ENCODE peak calls at places on chromosomes 11 and 22, in five cellular contexts. M is activated naive CD8-positive, alpha-beta T cell treated with anti-CD3 and anti-CD28 coated beads for 36 hours; C is MCF 10A; H is stimulated activated CD8-positive, alpha-beta memory T cell treated with anti-CD3 and anti-CD28 coated beads, Interleukin-4, amount 100 ng/mL, for 1 hour; F is endothelial cell. Z is an unnamed sample.
A peak's percentile ranks its signal among the peaks of the same experiment; 100 is the strongest.

GRCh38 chr11:16572946-16573345 is 165.5 kb upstream of the C11orf58 start:
- DNase-seq in M (no peak), C (no peak), H (no peak), F (no peak), Z (no peak)

GRCh38 chr11:27876209-27876775 is 176.0 kb upstream of the BDNF start:
- DNase-seq in M (no peak), C (no peak), H (no peak), F (no peak), Z (no peak)

GRCh38 chr22:27624042-27624441 is 177.5 kb downstream of the MN1 start:
- DNase-seq in M (no peak), C (no peak), H (no peak), F (no peak), Z (no peak)

GRCh38 chr11:125201525-125202121 is 37.1 kb downstream of the PKNOX2 start:
- DNase-seq in M (no peak), C (peak; percentile 67), H (no peak), F (peak; percentile 26), Z (no peak)

GRCh38 chr11:129434641-129435498 is 59.2 kb downstream of the BARX2 start:
- DNase-seq in M (no peak), C (no peak), H (no peak), F (no peak), Z (no peak)

GRCh38 chr11:63508009-63508408 is 2.1 kb downstream of the LGALS12 start:
- DNase-seq in M (no peak), C (peak; percentile 35), H (no peak), F (peak; percentile 42), Z (no peak)

GRCh38 chr11:61742391-61742790 is 10.0 kb upstream of the MYRF start:
- DNase-seq in M (no peak), C (no peak), H (no peak), F (no peak), Z (no peak)

GRCh38 chr11:85705805-85706204 is 19.8 kb upstream of the CCDC89 start:
- DNase-seq in M (no peak), C (no peak), H (no peak), F (no peak), Z (no peak)

GRCh38 chr11:58577441-58578135 is 1.3 kb upstream of the ZFP91 start:
- DNase-seq in M (peak; percentile 78), C (no peak), H (peak; percentile 65), F (peak; percentile 46), Z (no peak)

GRCh38 chr22:41280065-41280464 is 5.9 kb downstream of the RANGAP1 start:
- DNase-seq in M (no peak), C (peak; percentile 95), H (no peak), F (no peak), Z (no peak)

GRCh38 chr11:69129053-69129452 is 26.7 kb upstream of the SMIM38 start:
- DNase-seq in M (no peak), C (no peak), H (no peak), F (no peak), Z (no peak)

GRCh38 chr11:20000393-20001134 is 159.7 kb downstream of the DBX1 start:
- DNase-seq in M (no peak), C (no peak), H (no peak), F (no peak), Z (no peak)

GRCh38 chr22:31248138-31248745 is 36.1 kb downstream of the LIMK2 start:
- DNase-seq in M (peak; percentile 68), C (peak; percentile 95), H (peak; percentile 9), F (peak; percentile 28), Z (no peak)

GRCh38 chr11:100512475-100512874 is 174.6 kb upstream of the ARHGAP42 start:
- DNase-seq in M (no peak), C (peak; percentile 78), H (no peak), F (no peak), Z (no peak)

GRCh38 chr11:84437129-84438123 is 1151.3 kb upstream of the CCDC90B start:
- DNase-seq in M (no peak), C (peak; percentile 1), H (no peak), F (peak; percentile 18), Z (no peak)

GRCh38 chr22:24061124-24061684 is 50.1 kb downstream of the CABIN1 start:
- DNase-seq in M (no peak), C (no peak), H (no peak), F (no peak), Z (no peak)

GRCh38 chr11:110479445-110480101 is 49.8 kb downstream of the FDX1 start:
- DNase-seq in M (no peak), C (peak; percentile 69), H (no peak), F (no peak), Z (no peak)

GRCh38 chr11:73213196-73214143 is 4.6 kb upstream of the P2RY2 start:
- DNase-seq in M (no peak), C (no peak), H (no peak), F (no peak), Z (no peak)

GRCh38 chr11:69018924-69019323 is 5.9 kb upstream of the MRGPRF start:
- DNase-seq in M (no peak), C (no peak), H (no peak), F (no peak), Z (no peak)

GRCh38 chr11:103800406-103801114 is 235.9 kb upstream of the DDI1 start:
- DNase-seq in M (no peak), C (no peak), H (no peak), F (peak; percentile 50), Z (no peak)

GRCh38 chr11:60482361-60482760 is 10.2 kb upstream of the MS4A12 start:
- DNase-seq in M (no peak), C (no peak), H (no peak), F (no peak), Z (no peak)

GRCh38 chr22:42397332-42398246 is 34.6 kb downstream of the NFAM1 start:
- DNase-seq in M (no peak), C (no peak), H (no peak), F (no peak), Z (no peak)

GRCh38 chr11:35403765-35404396 is 15.5 kb downstream of the SLC1A2 start:
- DNase-seq in M (no peak), C (no peak), H (no peak), F (no peak), Z (no peak)

GRCh38 chr11:121560251-121560650 is 107.5 kb upstream of the SORL1-AS1 start:
- DNase-seq in M (no peak), C (no peak), H (no peak), F (no peak), Z (no peak)

GRCh38 chr11:93279911-93280347 is 50.6 kb upstream of the DEUP1 start:
- DNase-seq in M (no peak), C (no peak), H (no peak), F (no peak), Z (no peak)

GRCh38 chr11:61357233-61357893 is 4.3 kb downstream of the CYB561A3 start:
- DNase-seq in M (no peak), C (no peak), H (no peak), F (no peak), Z (no peak)

GRCh38 chr11:109939176-109939810 is 153.9 kb upstream of the ZC3H12C start:
- DNase-seq in M (no peak), C (peak; percentile 86), H (no peak), F (peak; percentile 13), Z (no peak)